ENCODE peak calls at places on chromosomes 5 and 9, in six cellular contexts. P is sigmoid colon, K is tibial nerve, N is HCT116, G is esophagus squamous epithelium, F is IMR-90. L is an unnamed sample. For H3K27me3 and H3K9me3, the result is how much of the 10 kb centered on the place peaks cover.

GRCh38 chr5:81986126-81986525 is 14.3 kb downstream of the ATG10 start:
- DNase-seq in F (no peak), K (no peak), P (no peak), G (no peak), N (no peak), L (no peak)

GRCh38 chr5:67281874-67282273 is 85.3 kb upstream of the CD180 start:
- DNase-seq in P (no peak), N (no peak), G (no peak), K (no peak), F (no peak), L (no peak)

GRCh38 chr9:122387526-122387925 is 16.7 kb downstream of the PTGS1 start:
- DNase-seq in N (no peak), K (no peak), F (no peak), P (no peak), G (no peak), L (no peak)

GRCh38 chr9:113957778-113958430 is 81.8 kb downstream of the ZNF618 start:
- DNase-seq in N (no peak), P (no peak), G (no peak), F (peak), K (no peak), L (no peak)

GRCh38 chr5:118326496-118327045 is 661.8 kb downstream of the DTWD2 start:
- DNase-seq in N (no peak), F (no peak), K (no peak), P (no peak), G (no peak), L (no peak)

GRCh38 chr5:32779754-32780415 is 68.8 kb downstream of the NPR3 start:
- DNase-seq in K (no peak), G (no peak), N (no peak), P (no peak), F (no peak), L (no peak)

GRCh38 chr9:33202552-33203300 is 35.6 kb upstream of the B4GALT1 start:
- DNase-seq in N (no peak), F (peak), K (peak), P (peak), G (no peak), L (peak)

GRCh38 chr5:157607371-157608161 is 32.0 kb upstream of the ADAM19 start:
- DNase-seq in P (no peak), G (no peak), K (no peak), F (peak), N (peak), L (no peak)

GRCh38 chr5:158546748-158547147 is 553.0 kb downstream of the EBF1 start:
- DNase-seq in P (no peak), F (no peak), G (no peak), N (no peak), K (peak), L (no peak)

GRCh38 chr9:27489087-27489876 is 34.8 kb upstream of the IFNK start:
- DNase-seq in P (no peak), N (no peak), F (no peak), G (no peak), K (no peak), L (no peak)

GRCh38 chr5:14265574-14265973 is 122.4 kb downstream of the TRIO start:
- DNase-seq in K (no peak), N (peak), G (no peak), P (no peak), F (peak), L (no peak)

GRCh38 chr5:14266686-14267085 is 123.5 kb downstream of the TRIO start:
- DNase-seq in G (no peak), K (no peak), P (no peak), F (no peak), N (no peak), L (no peak)

GRCh38 chr5:14263700-14264099 is 120.6 kb downstream of the TRIO start:
- DNase-seq in K (no peak), G (no peak), P (no peak), N (no peak), F (no peak), L (no peak)

GRCh38 chr5:14266171-14266570 is 123.0 kb downstream of the TRIO start:
- DNase-seq in P (no peak), F (no peak), N (no peak), K (no peak), G (no peak), L (no peak)

GRCh38 chr5:14264605-14265316 is 121.6 kb downstream of the TRIO start:
- DNase-seq in P (peak), N (peak), G (peak), F (peak), K (peak), L (peak)
- H3K27ac ChIP-seq in P (peak), N (peak), G (peak), F (peak), K (peak), L (no peak)

GRCh38 chr5:159866093-159866492 is 50.2 kb upstream of the ADRA1B start:
- DNase-seq in P (no peak), G (no peak), F (no peak), N (no peak), K (no peak), L (no peak)

GRCh38 chr5:159864885-159865622 is 51.2 kb upstream of the ADRA1B start:
- DNase-seq in G (no peak), P (no peak), F (peak), N (no peak), K (peak), L (no peak)
- H3K27me3 ChIP-seq in G (under half), P (under half), F (under half), N (under half), K (under half), L (under half)

GRCh38 chr9:118439446-118439845 is 735.2 kb downstream of the TLR4 start:
- DNase-seq in K (no peak), P (no peak), N (no peak), F (no peak), G (no peak), L (no peak)
- H3K9me3 ChIP-seq in K (under half), P (under half), N (under half), F (under half), G (under half), L (under half)

GRCh38 chr5:149338364-149338763 is 6.9 kb upstream of the GRPEL2 start:
- DNase-seq in F (no peak), P (no peak), K (no peak), G (no peak), N (no peak), L (no peak)
- H3K27ac ChIP-seq in F (no peak), P (no peak), K (no peak), G (no peak), N (no peak), L (no peak)